ENCODE peak calls at places on chromosomes 16 and 17, in five cellular contexts. S, R, J, K and V are unnamed samples.
A peak's percentile ranks its signal among the peaks of the same experiment; 100 is the strongest.

GRCh38 chr16:20803192-20803560 is 3.1 kb downstream of the ERI2 start:
- DNase-seq in S (no peak), R (no peak), J (no peak), K (no peak), V (no peak)

GRCh38 chr16:9823510-9823909 is 358.7 kb downstream of the GRIN2A start:
- DNase-seq in S (no peak), R (no peak), J (no peak), K (peak; percentile 21), V (no peak)

GRCh38 chr16:15732416-15732815 is 82.4 kb downstream of the NDE1 start:
- DNase-seq in S (no peak), R (no peak), J (no peak), K (no peak), V (no peak)

GRCh38 chr16:5709889-5710288 is 612.3 kb upstream of the EEF2KMT start:
- DNase-seq in S (no peak), R (no peak), J (no peak), K (no peak), V (no peak)

GRCh38 chr17:75241143-75241430 is 20.3 kb downstream of the GGA3 start:
- DNase-seq in S (no peak), R (no peak), J (no peak), K (no peak), V (no peak)

GRCh38 chr16:47574091-47575054 is 113.2 kb downstream of the PHKB start:
- DNase-seq in S (no peak), R (no peak), J (peak; percentile 39), K (no peak), V (no peak)

GRCh38 chr17:77952368-77952767 is 6.1 kb upstream of the TNRC6C start:
- DNase-seq in S (no peak), R (no peak), J (no peak), K (no peak), V (no peak)

GRCh38 chr17:55576237-55576998 is 65.2 kb upstream of the SMIM36 start:
- DNase-seq in S (no peak), R (peak; percentile 15), J (peak; percentile 8), K (no peak), V (peak; percentile 19)

GRCh38 chr16:54487933-54488332 is 201.3 kb upstream of the IRX3 start:
- DNase-seq in S (no peak), R (no peak), J (no peak), K (no peak), V (no peak)

GRCh38 chr17:82031885-82032627 is 578 bp downstream of the RAC3 start:
- DNase-seq in S (no peak), R (no peak), J (no peak), K (no peak), V (peak; percentile 48)

GRCh38 chr16:70267516-70267915 is 15.8 kb upstream of the EXOSC6 start:
- DNase-seq in S (peak; percentile 33), R (peak; percentile 18), J (no peak), K (no peak), V (peak; percentile 28)

GRCh38 chr17:46811978-46812583 is 6.4 kb downstream of the WNT3 start:
- DNase-seq in S (no peak), R (no peak), J (no peak), K (no peak), V (no peak)

DNA sequence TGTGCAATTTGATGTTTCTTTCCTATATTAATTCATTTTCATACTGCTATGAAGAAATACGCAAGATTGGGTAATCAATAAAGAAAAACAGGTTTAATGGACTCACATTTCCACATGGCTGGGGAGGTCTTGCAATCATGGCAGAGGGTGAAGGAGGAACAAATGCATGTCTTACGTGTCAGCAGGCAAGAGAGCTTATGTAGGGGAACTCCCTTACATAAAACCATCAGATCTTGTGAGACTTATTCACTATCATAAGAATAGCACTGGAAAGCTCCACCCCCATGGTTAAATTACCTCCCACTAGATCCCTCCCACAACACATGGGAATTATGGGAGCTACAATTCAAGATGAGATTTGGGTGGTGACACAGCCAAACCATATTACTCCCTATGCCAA is 418.9 kb upstream of the MAF start:
- DNase-seq in S (no peak), R (no peak), J (no peak), K (no peak), V (no peak)
- TF ChIP-seq POLR2AphosphoS5 in S (no peak), R (no peak), J (no peak), K (no peak), V (no peak)

GRCh38 chr17:29593546-29594440 is 861 bp downstream of the ANKRD13B start:
- DNase-seq in S (peak; percentile 68), R (no peak), J (no peak), K (no peak), V (no peak)

GRCh38 chr17:29590261-29590978 is 972 bp upstream of the GIT1 start:
- DNase-seq in S (peak; percentile 75), R (peak; percentile 13), J (no peak), K (no peak), V (no peak)

GRCh38 chr17:29592850-29593545 is at the start of gene ANKRD13B:
- DNase-seq in S (peak; percentile 80), R (no peak), J (no peak), K (no peak), V (no peak)

GRCh38 chr17:29590979-29591736 is 1.7 kb upstream of the GIT1 start:
- DNase-seq in S (peak; percentile 86), R (peak; percentile 48), J (no peak), K (no peak), V (peak; percentile 18)

DNA sequence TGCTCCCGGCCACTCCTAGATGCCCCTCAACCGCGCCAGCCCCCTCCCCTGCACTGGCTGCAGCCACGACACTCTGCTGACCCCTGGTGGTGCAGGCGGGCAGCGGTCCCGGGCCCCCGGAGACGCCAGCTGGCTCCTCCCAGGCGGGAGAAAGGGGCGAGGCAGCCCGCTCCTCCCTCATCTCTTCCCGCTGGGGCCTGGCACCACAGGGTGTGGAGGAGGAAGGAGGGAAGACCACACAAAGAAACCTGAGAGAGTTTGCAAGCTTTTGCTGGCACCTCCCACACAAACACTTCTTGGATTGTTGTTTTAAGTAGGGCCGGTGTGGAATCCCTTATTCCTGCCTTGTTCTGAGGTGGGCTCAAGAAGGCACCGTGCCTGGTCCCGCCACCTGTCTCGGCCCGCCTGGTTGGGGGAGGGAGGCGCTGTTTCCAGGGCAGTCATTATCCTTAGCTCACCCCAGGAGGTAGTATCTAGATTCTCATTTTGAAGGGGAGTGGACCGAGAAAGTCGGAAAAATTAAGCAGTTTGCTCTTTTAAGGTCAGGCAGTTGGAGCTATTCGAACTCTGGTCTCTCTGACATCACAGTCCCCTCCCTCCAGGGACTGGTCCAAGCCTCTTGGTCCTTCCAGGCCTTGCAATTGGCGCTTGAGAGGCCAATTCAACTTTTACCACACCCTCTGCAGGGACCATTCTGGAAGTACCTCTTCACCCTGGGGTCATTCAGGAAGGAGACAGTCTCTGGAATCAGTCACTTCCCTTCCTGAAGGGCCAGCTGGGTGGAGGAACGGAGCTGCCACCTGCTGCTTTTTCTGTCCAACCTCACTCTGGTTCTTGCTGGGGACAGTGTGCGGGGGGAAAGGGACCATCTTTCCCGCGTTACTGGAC is 951 bp upstream of the ANKRD13B start:
- DNase-seq in S (peak; percentile 93), R (peak; percentile 69), J (no peak), K (peak; percentile 96), V (peak; percentile 84)
- TF ChIP-seq POLR2AphosphoS5 in S (peak; percentile 39), R (peak; percentile 53), J (no peak), K (peak; percentile 61), V (peak; percentile 20)

DNA sequence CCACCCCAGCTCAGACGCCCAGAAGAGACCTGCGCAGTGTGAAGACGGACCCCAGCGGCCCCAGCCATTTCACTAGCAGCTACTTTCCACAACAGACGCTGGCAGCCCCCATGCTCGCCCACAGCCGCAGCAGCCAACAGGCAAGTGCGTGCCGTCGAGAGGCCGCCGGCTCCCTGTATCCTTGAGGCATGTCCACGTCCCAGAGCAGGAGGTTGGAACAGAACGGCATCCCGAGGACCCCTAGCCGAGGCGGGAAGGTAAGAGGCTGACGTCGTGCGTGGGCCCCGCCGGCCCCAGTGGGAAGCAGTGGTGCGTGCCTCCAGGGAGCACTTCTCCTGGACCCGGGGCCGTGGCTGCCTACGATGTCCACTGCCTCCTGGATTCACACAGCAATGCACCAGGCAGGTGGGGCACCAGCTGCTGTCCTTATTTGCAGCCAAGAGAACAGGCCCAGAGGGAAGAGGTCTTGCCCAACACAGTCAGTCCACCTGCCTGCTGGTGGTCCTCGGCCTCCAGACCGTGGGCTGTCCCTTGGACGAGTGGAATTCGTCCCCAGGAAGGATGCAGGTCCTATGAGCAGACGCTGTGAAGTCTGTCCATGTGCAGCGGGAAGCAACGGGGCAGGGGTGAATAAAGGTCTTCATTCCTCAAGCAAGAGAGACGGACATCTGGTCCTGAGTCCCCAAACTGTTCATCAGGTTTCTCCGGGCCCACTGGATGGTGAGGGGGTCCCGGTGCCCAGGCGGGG is 38.5 kb downstream of the SLC7A5 start:
- DNase-seq in S (no peak), R (no peak), J (no peak), K (no peak), V (no peak)
- TF ChIP-seq POLR2AphosphoS5 in S (no peak), R (no peak), J (no peak), K (no peak), V (no peak)

DNA sequence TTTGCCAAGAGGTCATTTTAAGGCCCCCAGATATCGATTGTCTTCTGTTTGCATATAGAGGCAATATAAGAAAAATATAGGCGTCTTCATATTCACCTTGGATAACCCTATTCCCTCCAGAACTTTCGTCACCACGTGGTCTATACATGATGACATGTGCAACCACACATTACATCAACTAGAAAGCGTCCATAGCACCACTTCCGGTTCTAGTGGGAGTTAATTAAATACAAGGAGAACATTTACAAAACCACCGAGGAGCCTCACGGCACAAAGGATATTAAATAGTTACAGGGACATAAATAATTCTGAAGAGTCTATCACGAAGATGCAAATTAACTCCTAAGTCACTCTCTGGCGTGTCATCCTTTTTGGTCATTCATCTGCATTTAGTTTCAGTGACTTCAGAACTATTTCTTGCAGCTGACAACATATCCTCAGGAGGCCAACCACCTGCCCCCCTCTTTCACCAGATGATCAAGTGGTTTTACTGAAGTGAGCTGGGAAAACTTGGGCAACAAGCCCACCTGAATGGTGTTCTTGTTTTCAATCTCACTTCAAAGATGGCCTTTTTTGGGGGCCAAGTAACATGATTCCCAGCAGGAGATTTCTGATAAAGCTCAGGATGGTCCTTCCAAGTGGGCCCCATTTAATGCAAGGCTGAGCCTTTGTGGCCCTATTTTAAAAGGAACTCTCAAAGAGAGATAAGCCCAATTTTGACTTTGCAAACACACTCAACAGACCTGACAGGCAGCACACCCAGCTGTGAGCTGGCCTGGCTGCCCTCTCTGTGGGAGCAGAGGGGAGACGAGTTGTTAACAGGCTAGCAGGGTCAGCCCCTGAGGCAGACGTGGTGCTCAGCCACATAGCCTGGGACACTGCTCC is 15.3 kb downstream of the CMTM3 start:
- DNase-seq in S (no peak), R (no peak), J (no peak), K (no peak), V (peak; percentile 72)
- TF ChIP-seq POLR2AphosphoS5 in S (no peak), R (no peak), J (no peak), K (no peak), V (no peak)

GRCh38 chr16:87316923-87317765 is at the start of gene C16orf95:
- DNase-seq in S (peak; percentile 98), R (peak; percentile 92), J (peak; percentile 80), K (peak; percentile 99), V (peak; percentile 91)
- TF ChIP-seq POLR2AphosphoS5 in S (peak; percentile 99), R (peak; percentile 93), J (peak; percentile 87), K (peak; percentile 97), V (peak; percentile 54)

GRCh38 chr16:3021449-3022207 is 1.5 kb downstream of the TNFRSF12A start:
- DNase-seq in S (peak; percentile 90), R (peak; percentile 82), J (no peak), K (no peak), V (peak; percentile 71)
- TF ChIP-seq POLR2AphosphoS5 in S (no peak), R (no peak), J (no peak), K (no peak), V (no peak)